ENCODE peak calls at places on chromosome 3, in eight cellular contexts. One of them, this sample, is unnamed.

GRCh38 chr3:126621171-126621570 is 33.8 kb downstream of the TXNRD3 start:
- DNase-seq in stomach: no peak
- DNase-seq in A549: no peak
- DNase-seq in K562: no peak
- DNase-seq in HepG2: no peak
- DNase-seq in tibial nerve: no peak
- DNase-seq in H1: no peak
- DNase-seq in transverse colon: no peak
- DNase-seq in this sample: no peak

GRCh38 chr3:102756706-102757105 is 321.9 kb downstream of the ZPLD1 start:
- DNase-seq in H1: no peak
- DNase-seq in A549: no peak
- DNase-seq in transverse colon: no peak
- DNase-seq in K562: no peak
- DNase-seq in tibial nerve: no peak
- DNase-seq in stomach: no peak
- DNase-seq in HepG2: no peak
- DNase-seq in this sample: no peak

GRCh38 chr3:36244728-36245127 is 135.6 kb upstream of the STAC start:
- DNase-seq in transverse colon: no peak
- DNase-seq in H1: no peak
- DNase-seq in tibial nerve: no peak
- DNase-seq in A549: no peak
- DNase-seq in stomach: no peak
- DNase-seq in HepG2: no peak
- DNase-seq in K562: no peak
- DNase-seq in this sample: no peak

GRCh38 chr3:176765491-176765890 is 431.8 kb downstream of the TBL1XR1 start:
- DNase-seq in K562: no peak
- DNase-seq in HepG2: no peak
- DNase-seq in stomach: no peak
- DNase-seq in transverse colon: no peak
- DNase-seq in H1: no peak
- DNase-seq in A549: no peak
- DNase-seq in tibial nerve: no peak
- DNase-seq in this sample: no peak

GRCh38 chr3:100915706-100916105 is 77.5 kb downstream of the ABI3BP start:
- DNase-seq in tibial nerve: no peak
- DNase-seq in HepG2: no peak
- DNase-seq in stomach: no peak
- DNase-seq in A549: no peak
- DNase-seq in H1: no peak
- DNase-seq in transverse colon: no peak
- DNase-seq in K562: no peak
- DNase-seq in this sample: no peak

GRCh38 chr3:189513281-189514151 is 117.7 kb upstream of the TP63 start:
- DNase-seq in K562: no peak
- DNase-seq in HepG2: no peak
- DNase-seq in stomach: no peak
- DNase-seq in transverse colon: peak; percentile 59
- DNase-seq in A549: peak; percentile 76
- DNase-seq in H1: no peak
- DNase-seq in tibial nerve: no peak
- DNase-seq in this sample: no peak

GRCh38 chr3:134917631-134918030 is 122.6 kb downstream of the EPHB1 start:
- DNase-seq in stomach: no peak
- DNase-seq in A549: no peak
- DNase-seq in HepG2: no peak
- DNase-seq in tibial nerve: no peak
- DNase-seq in K562: no peak
- DNase-seq in H1: no peak
- DNase-seq in transverse colon: no peak
- DNase-seq in this sample: no peak

GRCh38 chr3:188469228-188469885 is 315.4 kb downstream of the LPP start:
- DNase-seq in tibial nerve: peak; percentile 21
- DNase-seq in stomach: no peak
- DNase-seq in A549: no peak
- DNase-seq in H1: no peak
- DNase-seq in transverse colon: no peak
- DNase-seq in HepG2: no peak
- DNase-seq in K562: no peak
- DNase-seq in this sample: no peak

GRCh38 chr3:46701211-46701939 is at the start of gene TMIE:
- DNase-seq in stomach: no peak
- DNase-seq in HepG2: no peak
- DNase-seq in tibial nerve: no peak
- DNase-seq in K562: no peak
- DNase-seq in transverse colon: no peak
- DNase-seq in A549: no peak
- DNase-seq in H1: no peak
- DNase-seq in this sample: no peak

GRCh38 chr3:107065094-107065861 is 312.0 kb upstream of the CCDC54 start:
- DNase-seq in stomach: no peak
- DNase-seq in H1: no peak
- DNase-seq in transverse colon: no peak
- DNase-seq in A549: no peak
- DNase-seq in tibial nerve: no peak
- DNase-seq in HepG2: no peak
- DNase-seq in K562: no peak
- DNase-seq in this sample: peak; percentile 53

GRCh38 chr3:56467801-56468183 is 475 bp downstream of the ERC2 start:
- DNase-seq in stomach: no peak
- DNase-seq in tibial nerve: no peak
- DNase-seq in K562: no peak
- DNase-seq in A549: no peak
- DNase-seq in HepG2: no peak
- DNase-seq in H1: no peak
- DNase-seq in transverse colon: no peak
- DNase-seq in this sample: no peak

GRCh38 chr3:15241341-15241740 is 35.3 kb downstream of the CAPN7 start:
- DNase-seq in K562: peak; percentile 69
- DNase-seq in A549: peak; percentile 32
- DNase-seq in HepG2: no peak
- DNase-seq in H1: no peak
- DNase-seq in tibial nerve: no peak
- DNase-seq in stomach: no peak
- DNase-seq in transverse colon: no peak
- DNase-seq in this sample: peak; percentile 62

GRCh38 chr3:83218383-83219200 is 1457.1 kb upstream of the GBE1 start:
- DNase-seq in transverse colon: no peak
- DNase-seq in stomach: no peak
- DNase-seq in HepG2: no peak
- DNase-seq in H1: no peak
- DNase-seq in K562: peak; percentile 32
- DNase-seq in A549: no peak
- DNase-seq in tibial nerve: no peak
- DNase-seq in this sample: no peak

GRCh38 chr3:72745146-72745976 is 102.9 kb downstream of the SHQ1 start:
- DNase-seq in H1: no peak
- DNase-seq in stomach: peak; percentile 50
- DNase-seq in A549: no peak
- DNase-seq in tibial nerve: no peak
- DNase-seq in HepG2: no peak
- DNase-seq in transverse colon: peak; percentile 56
- DNase-seq in K562: peak; percentile 43
- DNase-seq in this sample: no peak

GRCh38 chr3:14555835-14556234 is 15.7 kb upstream of the GRIP2 start:
- DNase-seq in A549: no peak
- DNase-seq in HepG2: no peak
- DNase-seq in transverse colon: peak; percentile 20
- DNase-seq in stomach: peak; percentile 64
- DNase-seq in K562: no peak
- DNase-seq in H1: no peak
- DNase-seq in tibial nerve: no peak
- DNase-seq in this sample: no peak

GRCh38 chr3:117230924-117231323 is 521.3 kb downstream of the TUSC7 start:
- DNase-seq in stomach: no peak
- DNase-seq in tibial nerve: no peak
- DNase-seq in HepG2: no peak
- DNase-seq in H1: no peak
- DNase-seq in transverse colon: no peak
- DNase-seq in K562: no peak
- DNase-seq in A549: no peak
- DNase-seq in this sample: no peak

GRCh38 chr3:136943396-136943795 is 14.4 kb upstream of the IL20RB start:
- DNase-seq in K562: no peak
- DNase-seq in HepG2: no peak
- DNase-seq in H1: no peak
- DNase-seq in tibial nerve: no peak
- DNase-seq in transverse colon: no peak
- DNase-seq in stomach: no peak
- DNase-seq in A549: no peak
- DNase-seq in this sample: no peak

GRCh38 chr3:159814161-159814560 is 174.5 kb upstream of the IL12A start:
- DNase-seq in HepG2: no peak
- DNase-seq in K562: no peak
- DNase-seq in stomach: no peak
- DNase-seq in tibial nerve: no peak
- DNase-seq in transverse colon: peak; percentile 68
- DNase-seq in H1: peak; percentile 31
- DNase-seq in A549: peak; percentile 45
- DNase-seq in this sample: no peak

GRCh38 chr3:20405731-20406130 is 219.7 kb upstream of the SGO1 start:
- DNase-seq in A549: no peak
- DNase-seq in transverse colon: no peak
- DNase-seq in H1: no peak
- DNase-seq in stomach: no peak
- DNase-seq in K562: no peak
- DNase-seq in tibial nerve: no peak
- DNase-seq in HepG2: no peak
- DNase-seq in this sample: no peak

GRCh38 chr3:186871403-186871924 is 29.0 kb downstream of the ADIPOQ start:
- DNase-seq in HepG2: no peak
- DNase-seq in stomach: no peak
- DNase-seq in transverse colon: no peak
- DNase-seq in tibial nerve: no peak
- DNase-seq in A549: no peak
- DNase-seq in H1: no peak
- DNase-seq in K562: peak; percentile 81
- DNase-seq in this sample: no peak

GRCh38 chr3:186870421-186871201 is 28.1 kb downstream of the ADIPOQ start:
- DNase-seq in stomach: no peak
- DNase-seq in tibial nerve: no peak
- DNase-seq in H1: no peak
- DNase-seq in HepG2: no peak
- DNase-seq in K562: peak; percentile 63
- DNase-seq in transverse colon: no peak
- DNase-seq in A549: no peak
- DNase-seq in this sample: no peak

DNA sequence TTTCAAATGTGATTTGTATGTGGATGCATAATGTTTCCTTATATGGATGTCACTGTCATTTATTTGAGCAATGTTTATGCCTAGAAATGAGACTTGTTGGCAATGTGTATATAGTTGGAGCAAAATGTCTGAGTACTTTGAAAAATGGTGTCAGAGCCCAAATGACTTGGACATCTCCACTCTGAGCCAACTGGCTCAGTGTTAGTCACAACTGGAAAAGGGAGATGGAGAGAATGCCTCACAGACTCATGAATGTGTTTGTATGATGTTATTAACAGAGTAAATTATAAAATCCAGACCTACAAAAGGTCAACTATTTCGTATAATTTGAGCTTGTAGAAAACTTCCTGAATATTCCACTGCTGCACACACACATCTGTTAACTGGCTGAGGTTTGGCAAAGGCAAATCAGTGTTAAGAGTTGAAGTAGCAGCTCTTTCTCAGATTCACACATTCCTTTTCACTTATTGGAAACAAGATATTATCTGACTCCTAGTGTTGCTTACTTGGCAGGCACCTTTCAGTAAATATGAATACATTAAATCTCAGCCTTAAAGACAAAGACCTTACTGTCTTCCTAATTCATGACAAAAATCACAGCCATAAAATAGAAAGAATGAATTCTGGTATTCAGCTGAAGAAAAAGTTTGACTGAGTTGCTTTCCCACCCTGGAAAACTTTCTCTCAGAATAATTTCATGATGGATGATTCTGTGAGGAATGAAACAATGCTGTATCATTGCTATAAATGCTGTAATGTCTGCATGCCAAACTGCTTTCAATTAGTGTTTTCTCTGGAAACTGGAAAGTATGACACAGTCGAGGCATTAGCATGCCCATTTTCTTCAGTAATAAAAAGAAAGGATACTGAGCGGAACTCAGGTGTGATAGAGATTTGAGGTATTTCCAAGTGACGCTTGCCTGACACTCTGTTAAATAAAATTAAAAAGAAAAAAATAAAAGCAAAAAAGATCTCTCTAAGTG is 27.0 kb downstream of the ADIPOQ start:
- DNase-seq in tibial nerve: no peak
- DNase-seq in transverse colon: no peak
- DNase-seq in H1: no peak
- DNase-seq in K562: no peak
- DNase-seq in A549: no peak
- DNase-seq in stomach: no peak
- DNase-seq in HepG2: no peak
- DNase-seq in this sample: no peak
- TF ChIP-seq EP300 in tibial nerve: no peak
- TF ChIP-seq EP300 in transverse colon: no peak
- TF ChIP-seq EP300 in H1: no peak
- TF ChIP-seq EP300 in K562: no peak
- TF ChIP-seq EP300 in A549: no peak
- TF ChIP-seq EP300 in stomach: no peak
- TF ChIP-seq EP300 in HepG2: no peak
- TF ChIP-seq EP300 in this sample: no peak

GRCh38 chr3:196639517-196640500 is at the start of gene NRROS:
- DNase-seq in transverse colon: peak; percentile 81
- DNase-seq in HepG2: no peak
- DNase-seq in A549: no peak
- DNase-seq in stomach: peak; percentile 65
- DNase-seq in H1: peak; percentile 41
- DNase-seq in tibial nerve: peak; percentile 42
- DNase-seq in K562: peak; percentile 87
- DNase-seq in this sample: no peak
- TF ChIP-seq POLR2A in transverse colon: peak; percentile 61
- TF ChIP-seq POLR2A in HepG2: no peak
- TF ChIP-seq POLR2A in A549: no peak
- TF ChIP-seq POLR2A in stomach: no peak
- TF ChIP-seq POLR2A in H1: no peak
- TF ChIP-seq POLR2A in tibial nerve: peak; percentile 49
- TF ChIP-seq POLR2A in K562: peak; percentile 75
- TF ChIP-seq POLR2A in this sample: no peak

DNA sequence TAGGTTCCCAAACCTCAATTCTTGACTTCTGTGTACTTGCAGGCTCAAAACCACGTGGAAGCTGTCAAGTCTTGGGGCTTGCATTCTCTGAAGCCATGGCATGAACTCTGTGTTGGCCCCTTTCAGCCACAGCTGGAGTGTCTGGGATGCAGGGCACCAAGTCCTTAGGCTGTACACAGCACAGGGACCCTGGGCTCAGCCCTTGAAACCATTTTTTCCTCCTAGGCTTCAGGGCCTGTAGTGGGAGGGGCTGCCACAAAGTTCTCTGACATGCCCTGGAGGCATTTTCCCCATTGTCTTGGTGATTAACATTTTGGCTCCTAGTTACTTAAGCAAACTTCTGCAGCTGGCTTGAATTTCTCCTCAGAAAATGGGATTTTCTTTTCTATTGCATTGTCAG is 135.4 kb downstream of the ATG7 start:
- DNase-seq in tibial nerve: no peak
- DNase-seq in K562: no peak
- DNase-seq in stomach: no peak
- DNase-seq in H1: no peak
- DNase-seq in transverse colon: no peak
- DNase-seq in A549: no peak
- DNase-seq in HepG2: no peak
- DNase-seq in this sample: no peak
- H3K9me3 ChIP-seq in tibial nerve: peaks cover 12% of the 10 kb centered on the region
- H3K9me3 ChIP-seq in K562: no peaks in the 10 kb centered on the region
- H3K9me3 ChIP-seq in stomach: no peaks in the 10 kb centered on the region
- H3K9me3 ChIP-seq in H1: peaks cover 28% of the 10 kb centered on the region
- H3K9me3 ChIP-seq in transverse colon: peaks cover 6% of the 10 kb centered on the region
- H3K9me3 ChIP-seq in A549: peaks cover 27% of the 10 kb centered on the region
- H3K9me3 ChIP-seq in HepG2: peaks cover 17% of the 10 kb centered on the region
- H3K9me3 ChIP-seq in this sample: peaks cover 3% of the 10 kb centered on the region

GRCh38 chr3:156648086-156648485 is 26.3 kb upstream of the TIPARP start:
- DNase-seq in A549: no peak
- DNase-seq in H1: no peak
- DNase-seq in transverse colon: no peak
- DNase-seq in K562: no peak
- DNase-seq in tibial nerve: no peak
- DNase-seq in HepG2: no peak
- DNase-seq in stomach: no peak
- DNase-seq in this sample: no peak
- TF ChIP-seq EP300 in A549: no peak
- TF ChIP-seq EP300 in H1: no peak
- TF ChIP-seq EP300 in transverse colon: no peak
- TF ChIP-seq EP300 in K562: no peak
- TF ChIP-seq EP300 in tibial nerve: no peak
- TF ChIP-seq EP300 in HepG2: no peak
- TF ChIP-seq EP300 in stomach: no peak
- TF ChIP-seq EP300 in this sample: no peak

This sample was measured in ovary.